ENCODE peak calls at places on chromosomes 13 and 19, in six cellular contexts. One of them, this sample, is unnamed. For H3K36me3, the result is how much of the 10 kb centered on the place peaks cover.

GRCh38 chr19:19120308-19121156 is 17.7 kb downstream of the TMEM161A start:
- DNase-seq in keratinocyte: no peak
- DNase-seq in fibroblast of lung: peak
- DNase-seq in CD8-positive, alpha-beta memory T cell: no peak
- DNase-seq in suprapubic skin: no peak
- DNase-seq in neuronal stem cell: peak
- DNase-seq in this sample: no peak

GRCh38 chr13:42696191-42696590 is 85.2 kb upstream of the FAM216B start:
- DNase-seq in neuronal stem cell: no peak
- DNase-seq in fibroblast of lung: peak
- DNase-seq in CD8-positive, alpha-beta memory T cell: no peak
- DNase-seq in keratinocyte: peak
- DNase-seq in suprapubic skin: no peak
- DNase-seq in this sample: no peak

GRCh38 chr13:107138468-107138867 is 570.5 kb upstream of the ARGLU1 start:
- DNase-seq in CD8-positive, alpha-beta memory T cell: no peak
- DNase-seq in fibroblast of lung: no peak
- DNase-seq in suprapubic skin: no peak
- DNase-seq in neuronal stem cell: no peak
- DNase-seq in keratinocyte: no peak
- DNase-seq in this sample: no peak

GRCh38 chr13:43058318-43058674 is 34.9 kb downstream of the DNAJC15 start:
- DNase-seq in CD8-positive, alpha-beta memory T cell: no peak
- DNase-seq in neuronal stem cell: no peak
- DNase-seq in fibroblast of lung: peak
- DNase-seq in suprapubic skin: no peak
- DNase-seq in keratinocyte: peak
- DNase-seq in this sample: no peak

GRCh38 chr13:101623469-101624209 is 171.2 kb downstream of the ITGBL1 start:
- DNase-seq in keratinocyte: no peak
- DNase-seq in neuronal stem cell: no peak
- DNase-seq in fibroblast of lung: peak
- DNase-seq in CD8-positive, alpha-beta memory T cell: no peak
- DNase-seq in suprapubic skin: no peak
- DNase-seq in this sample: no peak

GRCh38 chr13:78601886-78602560 is 1.3 kb downstream of the POU4F1 start:
- DNase-seq in fibroblast of lung: no peak
- DNase-seq in suprapubic skin: no peak
- DNase-seq in neuronal stem cell: no peak
- DNase-seq in keratinocyte: no peak
- DNase-seq in CD8-positive, alpha-beta memory T cell: no peak
- DNase-seq in this sample: no peak

GRCh38 chr13:105196052-105196451 is 1339.4 kb downstream of the EFNB2 start:
- DNase-seq in neuronal stem cell: no peak
- DNase-seq in suprapubic skin: no peak
- DNase-seq in fibroblast of lung: peak
- DNase-seq in CD8-positive, alpha-beta memory T cell: no peak
- DNase-seq in keratinocyte: no peak
- DNase-seq in this sample: no peak

GRCh38 chr13:44237276-44237767 is 136.3 kb upstream of the SERP2 start:
- DNase-seq in fibroblast of lung: peak
- DNase-seq in CD8-positive, alpha-beta memory T cell: no peak
- DNase-seq in neuronal stem cell: no peak
- DNase-seq in keratinocyte: no peak
- DNase-seq in suprapubic skin: peak
- DNase-seq in this sample: peak

GRCh38 chr13:94800423-94800822 is 88.1 kb upstream of the SOX21 start:
- DNase-seq in keratinocyte: no peak
- DNase-seq in fibroblast of lung: no peak
- DNase-seq in neuronal stem cell: no peak
- DNase-seq in CD8-positive, alpha-beta memory T cell: no peak
- DNase-seq in suprapubic skin: no peak
- DNase-seq in this sample: no peak

GRCh38 chr13:100825551-100825950 is 151.0 kb upstream of the TMTC4 start:
- DNase-seq in keratinocyte: no peak
- DNase-seq in fibroblast of lung: peak
- DNase-seq in neuronal stem cell: no peak
- DNase-seq in CD8-positive, alpha-beta memory T cell: no peak
- DNase-seq in suprapubic skin: no peak
- DNase-seq in this sample: no peak

GRCh38 chr19:50646074-50646807 is 3.0 kb upstream of the C19orf81 start:
- DNase-seq in fibroblast of lung: peak
- DNase-seq in neuronal stem cell: no peak
- DNase-seq in suprapubic skin: no peak
- DNase-seq in CD8-positive, alpha-beta memory T cell: no peak
- DNase-seq in keratinocyte: no peak
- DNase-seq in this sample: no peak

GRCh38 chr19:50332264-50333038 is 3.3 kb upstream of the KCNC3 start:
- DNase-seq in suprapubic skin: no peak
- DNase-seq in fibroblast of lung: no peak
- DNase-seq in keratinocyte: no peak
- DNase-seq in neuronal stem cell: no peak
- DNase-seq in CD8-positive, alpha-beta memory T cell: no peak
- DNase-seq in this sample: no peak

GRCh38 chr19:27674701-27675100 is 1538.2 kb downstream of the UQCRFS1 start:
- DNase-seq in fibroblast of lung: no peak
- DNase-seq in neuronal stem cell: no peak
- DNase-seq in CD8-positive, alpha-beta memory T cell: no peak
- DNase-seq in keratinocyte: no peak
- DNase-seq in suprapubic skin: peak
- DNase-seq in this sample: no peak

GRCh38 chr13:29548722-29549446 is 46.6 kb downstream of the SLC7A1 start:
- DNase-seq in neuronal stem cell: no peak
- DNase-seq in fibroblast of lung: peak
- DNase-seq in CD8-positive, alpha-beta memory T cell: no peak
- DNase-seq in suprapubic skin: no peak
- DNase-seq in keratinocyte: no peak
- DNase-seq in this sample: no peak

GRCh38 chr19:45468159-45468651 is 409 bp downstream of the FOSB start:
- DNase-seq in fibroblast of lung: no peak
- DNase-seq in CD8-positive, alpha-beta memory T cell: no peak
- DNase-seq in suprapubic skin: peak
- DNase-seq in neuronal stem cell: no peak
- DNase-seq in keratinocyte: no peak
- DNase-seq in this sample: no peak

GRCh38 chr19:326851-327250 is 17.7 kb downstream of the MIER2 start:
- DNase-seq in CD8-positive, alpha-beta memory T cell: no peak
- DNase-seq in neuronal stem cell: no peak
- DNase-seq in fibroblast of lung: no peak
- DNase-seq in keratinocyte: no peak
- DNase-seq in suprapubic skin: no peak
- DNase-seq in this sample: no peak

GRCh38 chr13:78719367-78719766 is 60.4 kb upstream of the OBI1 start:
- DNase-seq in CD8-positive, alpha-beta memory T cell: no peak
- DNase-seq in keratinocyte: no peak
- DNase-seq in suprapubic skin: no peak
- DNase-seq in neuronal stem cell: no peak
- DNase-seq in fibroblast of lung: no peak
- DNase-seq in this sample: no peak

GRCh38 chr13:28622286-28622685 is 36.6 kb upstream of the POMP start:
- DNase-seq in keratinocyte: no peak
- DNase-seq in CD8-positive, alpha-beta memory T cell: no peak
- DNase-seq in neuronal stem cell: no peak
- DNase-seq in fibroblast of lung: no peak
- DNase-seq in suprapubic skin: peak
- DNase-seq in this sample: peak

GRCh38 chr19:34649886-34650543 is 26.9 kb downstream of the SCGB2B2 start:
- DNase-seq in keratinocyte: no peak
- DNase-seq in neuronal stem cell: no peak
- DNase-seq in fibroblast of lung: no peak
- DNase-seq in CD8-positive, alpha-beta memory T cell: no peak
- DNase-seq in suprapubic skin: no peak
- DNase-seq in this sample: no peak

GRCh38 chr19:51552996-51553725 is 17.9 kb upstream of the ZNF175 start:
- DNase-seq in keratinocyte: no peak
- DNase-seq in suprapubic skin: no peak
- DNase-seq in neuronal stem cell: peak
- DNase-seq in fibroblast of lung: peak
- DNase-seq in CD8-positive, alpha-beta memory T cell: no peak
- DNase-seq in this sample: no peak

GRCh38 chr13:36370108-36370429 is 23.9 kb upstream of the SPART start:
- DNase-seq in keratinocyte: no peak
- DNase-seq in CD8-positive, alpha-beta memory T cell: no peak
- DNase-seq in suprapubic skin: no peak
- DNase-seq in fibroblast of lung: peak
- DNase-seq in neuronal stem cell: no peak
- DNase-seq in this sample: no peak

GRCh38 chr13:30824651-30825050 is 81.4 kb upstream of the MEDAG start:
- DNase-seq in fibroblast of lung: no peak
- DNase-seq in neuronal stem cell: no peak
- DNase-seq in keratinocyte: no peak
- DNase-seq in CD8-positive, alpha-beta memory T cell: no peak
- DNase-seq in suprapubic skin: no peak
- DNase-seq in this sample: no peak

GRCh38 chr19:40947573-40947972 is 43.5 kb upstream of the CYP2B6 start:
- DNase-seq in neuronal stem cell: no peak
- DNase-seq in CD8-positive, alpha-beta memory T cell: no peak
- DNase-seq in suprapubic skin: no peak
- DNase-seq in keratinocyte: no peak
- DNase-seq in fibroblast of lung: no peak
- DNase-seq in this sample: no peak

GRCh38 chr13:112442483-112443090 is 66.4 kb downstream of the SPACA7 start:
- DNase-seq in suprapubic skin: no peak
- DNase-seq in keratinocyte: no peak
- DNase-seq in fibroblast of lung: no peak
- DNase-seq in CD8-positive, alpha-beta memory T cell: no peak
- DNase-seq in neuronal stem cell: peak
- DNase-seq in this sample: no peak

GRCh38 chr13:108558489-108558888 is 70.9 kb upstream of the MYO16 start:
- DNase-seq in neuronal stem cell: no peak
- DNase-seq in fibroblast of lung: no peak
- DNase-seq in keratinocyte: no peak
- DNase-seq in CD8-positive, alpha-beta memory T cell: no peak
- DNase-seq in suprapubic skin: no peak
- DNase-seq in this sample: no peak

GRCh38 chr13:71278512-71278911 is 588.5 kb downstream of the DACH1 start:
- DNase-seq in fibroblast of lung: no peak
- DNase-seq in keratinocyte: no peak
- DNase-seq in CD8-positive, alpha-beta memory T cell: no peak
- DNase-seq in suprapubic skin: no peak
- DNase-seq in neuronal stem cell: no peak
- DNase-seq in this sample: no peak

GRCh38 chr19:8413593-8413923 is 453 bp downstream of the MARCHF2 start:
- DNase-seq in CD8-positive, alpha-beta memory T cell: no peak
- DNase-seq in fibroblast of lung: no peak
- DNase-seq in neuronal stem cell: no peak
- DNase-seq in suprapubic skin: no peak
- DNase-seq in keratinocyte: no peak
- DNase-seq in this sample: no peak

GRCh38 chr13:96130818-96131217 is 40.9 kb downstream of the HS6ST3 start:
- DNase-seq in CD8-positive, alpha-beta memory T cell: no peak
- DNase-seq in keratinocyte: no peak
- DNase-seq in neuronal stem cell: no peak
- DNase-seq in fibroblast of lung: no peak
- DNase-seq in suprapubic skin: no peak
- DNase-seq in this sample: no peak

GRCh38 chr13:100100115-100100879 is 11.4 kb downstream of the PCCA start:
- DNase-seq in CD8-positive, alpha-beta memory T cell: no peak
- DNase-seq in suprapubic skin: no peak
- DNase-seq in neuronal stem cell: no peak
- DNase-seq in fibroblast of lung: peak
- DNase-seq in keratinocyte: no peak
- DNase-seq in this sample: no peak

GRCh38 chr13:37686501-37686900 is 87.9 kb upstream of the POSTN start:
- DNase-seq in suprapubic skin: no peak
- DNase-seq in fibroblast of lung: no peak
- DNase-seq in keratinocyte: no peak
- DNase-seq in CD8-positive, alpha-beta memory T cell: no peak
- DNase-seq in neuronal stem cell: no peak
- DNase-seq in this sample: no peak

DNA sequence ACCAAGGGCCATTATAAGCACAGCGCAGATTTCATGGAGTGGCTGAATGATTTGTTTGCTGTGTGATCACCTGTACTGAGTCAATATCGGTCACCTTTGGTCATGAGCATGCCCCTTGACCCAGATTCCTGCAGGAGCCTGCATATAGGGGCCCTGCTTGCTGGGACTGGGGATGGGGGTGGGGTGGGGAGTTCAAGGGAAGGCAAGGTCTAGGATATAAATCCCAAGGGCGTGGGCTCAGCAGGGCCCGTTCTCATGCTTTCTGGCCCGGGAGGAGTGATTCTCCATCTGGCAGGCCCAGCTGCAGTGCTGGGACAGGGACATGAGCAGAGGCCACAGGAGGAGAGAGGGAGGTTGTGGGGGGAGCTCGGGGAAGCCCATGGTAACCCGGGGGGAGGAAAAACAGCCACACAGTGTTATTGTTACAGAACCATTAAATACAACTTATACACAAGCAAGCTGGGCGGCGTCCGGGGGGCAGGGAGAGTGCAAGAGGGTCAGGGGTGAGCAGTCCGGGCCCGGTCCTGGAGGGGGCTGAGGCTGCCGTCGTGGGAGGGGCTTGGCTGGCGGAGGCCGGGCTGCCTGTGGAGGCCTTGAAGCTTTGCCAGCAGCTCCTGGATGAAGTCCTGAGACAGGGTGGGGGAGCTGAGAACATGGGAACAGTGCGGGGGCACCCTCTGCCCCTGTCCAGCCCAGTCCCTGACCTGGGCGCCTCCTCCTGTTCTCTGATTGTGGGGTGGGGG is 5.2 kb downstream of the PPP1R14A start:
- DNase-seq in fibroblast of lung: no peak
- DNase-seq in CD8-positive, alpha-beta memory T cell: no peak
- DNase-seq in suprapubic skin: no peak
- DNase-seq in keratinocyte: no peak
- DNase-seq in neuronal stem cell: no peak
- DNase-seq in this sample: peak
- H3K36me3 ChIP-seq in fibroblast of lung: under half
- H3K36me3 ChIP-seq in CD8-positive, alpha-beta memory T cell: under half
- H3K36me3 ChIP-seq in suprapubic skin: under half
- H3K36me3 ChIP-seq in keratinocyte: under half
- H3K36me3 ChIP-seq in neuronal stem cell: under half
- H3K36me3 ChIP-seq in this sample: under half

GRCh38 chr13:111303559-111303958 is 16.9 kb upstream of the TEX29 start:
- DNase-seq in keratinocyte: no peak
- DNase-seq in fibroblast of lung: no peak
- DNase-seq in suprapubic skin: no peak
- DNase-seq in neuronal stem cell: no peak
- DNase-seq in CD8-positive, alpha-beta memory T cell: no peak
- DNase-seq in this sample: no peak
- H3K36me3 ChIP-seq in keratinocyte: under half
- H3K36me3 ChIP-seq in fibroblast of lung: under half
- H3K36me3 ChIP-seq in suprapubic skin: half or more
- H3K36me3 ChIP-seq in neuronal stem cell: half or more
- H3K36me3 ChIP-seq in CD8-positive, alpha-beta memory T cell: under half
- H3K36me3 ChIP-seq in this sample: half or more

DNA sequence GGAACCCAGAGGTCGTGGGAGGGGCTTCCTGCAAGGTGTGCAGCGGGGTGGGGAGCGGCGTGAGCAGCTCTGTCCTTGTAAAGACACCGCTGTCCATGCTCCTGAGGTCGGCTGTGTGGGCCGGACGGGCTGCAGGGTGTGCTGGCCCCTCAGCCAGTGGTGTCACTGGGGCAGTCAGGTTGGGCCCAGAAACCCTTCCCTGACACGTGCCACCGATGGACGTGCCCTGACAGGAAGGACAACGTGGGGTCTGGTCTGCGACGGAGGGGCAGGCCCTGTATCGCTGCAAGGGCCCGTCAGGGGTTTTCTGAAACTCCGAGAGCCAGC is 4.2 kb upstream of the RPS15 start:
- DNase-seq in neuronal stem cell: no peak
- DNase-seq in fibroblast of lung: no peak
- DNase-seq in keratinocyte: no peak
- DNase-seq in suprapubic skin: no peak
- DNase-seq in CD8-positive, alpha-beta memory T cell: no peak
- DNase-seq in this sample: no peak
- H3K36me3 ChIP-seq in neuronal stem cell: half or more
- H3K36me3 ChIP-seq in fibroblast of lung: under half
- H3K36me3 ChIP-seq in keratinocyte: under half
- H3K36me3 ChIP-seq in suprapubic skin: half or more
- H3K36me3 ChIP-seq in CD8-positive, alpha-beta memory T cell: under half
- H3K36me3 ChIP-seq in this sample: half or more

GRCh38 chr13:46341112-46341711 is 45.8 kb downstream of the RUBCNL start:
- DNase-seq in neuronal stem cell: no peak
- DNase-seq in keratinocyte: no peak
- DNase-seq in CD8-positive, alpha-beta memory T cell: no peak
- DNase-seq in suprapubic skin: no peak
- DNase-seq in fibroblast of lung: peak
- DNase-seq in this sample: no peak
- H3K36me3 ChIP-seq in neuronal stem cell: under half
- H3K36me3 ChIP-seq in keratinocyte: under half
- H3K36me3 ChIP-seq in CD8-positive, alpha-beta memory T cell: under half
- H3K36me3 ChIP-seq in suprapubic skin: under half
- H3K36me3 ChIP-seq in fibroblast of lung: under half
- H3K36me3 ChIP-seq in this sample: under half

This sample was measured in ascending aorta.